ENCODE peak calls at places on chromosomes 7 and 10, in five cellular contexts. G is upper lobe of left lung, E is kidney, Q is right atrium auricular region, F is body of pancreas. V is an unnamed sample. For H3K4me1, the result is how much of the 10 kb centered on the place peaks cover.

GRCh38 chr7:105934577-105935185 is 28.4 kb upstream of the CDHR3 start:
- DNase-seq in G (peak), E (no peak), Q (no peak), F (peak), V (no peak)

GRCh38 chr7:69738396-69738889 is 140.2 kb downstream of the AUTS2 start:
- DNase-seq in G (no peak), E (no peak), Q (no peak), F (peak), V (no peak)

GRCh38 chr10:93746844-93747284 is 10.9 kb upstream of the LGI1 start:
- DNase-seq in G (no peak), E (no peak), Q (no peak), F (no peak), V (no peak)

GRCh38 chr7:100694196-100694745 is at the start of gene GIGYF1:
- DNase-seq in G (peak), E (peak), Q (no peak), F (peak), V (no peak)

GRCh38 chr7:77757589-77757988 is 40.6 kb downstream of the TMEM60 start:
- DNase-seq in G (no peak), E (no peak), Q (no peak), F (no peak), V (no peak)

GRCh38 chr10:84613336-84614021 is 285.1 kb downstream of the CCSER2 start:
- DNase-seq in G (peak), E (no peak), Q (no peak), F (peak), V (no peak)

GRCh38 chr7:131652934-131653333 is 96.5 kb upstream of the PODXL start:
- DNase-seq in G (no peak), E (no peak), Q (no peak), F (no peak), V (no peak)

GRCh38 chr10:14247650-14248258 is 83.0 kb downstream of the FRMD4A start:
- DNase-seq in G (no peak), E (no peak), Q (no peak), F (no peak), V (no peak)

GRCh38 chr10:115355162-115355760 is 262.1 kb downstream of the ATRNL1 start:
- DNase-seq in G (no peak), E (no peak), Q (no peak), F (peak), V (no peak)

GRCh38 chr10:46555713-46556514 is 544 bp downstream of the GPRIN2 start:
- DNase-seq in G (peak), E (peak), Q (no peak), F (peak), V (no peak)

GRCh38 chr10:122674781-122675180 is 24.9 kb downstream of the C10orf120 start:
- DNase-seq in G (no peak), E (no peak), Q (no peak), F (peak), V (no peak)

GRCh38 chr10:35194906-35195305 is 68.3 kb downstream of the CREM start:
- DNase-seq in G (no peak), E (no peak), Q (no peak), F (peak), V (no peak)

GRCh38 chr7:157896774-157897555 is 560.2 kb downstream of the DNAJB6 start:
- DNase-seq in G (no peak), E (peak), Q (no peak), F (no peak), V (no peak)

GRCh38 chr10:73873843-73874215 is 526 bp downstream of the CAMK2G start:
- DNase-seq in G (no peak), E (peak), Q (no peak), F (no peak), V (no peak)

GRCh38 chr10:73876566-73876965 is 2.2 kb upstream of the CAMK2G start:
- DNase-seq in G (peak), E (no peak), Q (no peak), F (no peak), V (no peak)

GRCh38 chr10:73874267-73875138 is at the start of gene CAMK2G:
- DNase-seq in G (peak), E (peak), Q (peak), F (peak), V (peak)

GRCh38 chr10:73876157-73876556 is 1.8 kb upstream of the CAMK2G start:
- DNase-seq in G (peak), E (no peak), Q (no peak), F (no peak), V (no peak)

GRCh38 chr10:73875139-73875475 is 752 bp upstream of the CAMK2G start:
- DNase-seq in G (no peak), E (no peak), Q (no peak), F (no peak), V (no peak)
- H3K4me1 ChIP-seq in G (under half), E (under half), Q (under half), F (under half), V (half or more)

DNA sequence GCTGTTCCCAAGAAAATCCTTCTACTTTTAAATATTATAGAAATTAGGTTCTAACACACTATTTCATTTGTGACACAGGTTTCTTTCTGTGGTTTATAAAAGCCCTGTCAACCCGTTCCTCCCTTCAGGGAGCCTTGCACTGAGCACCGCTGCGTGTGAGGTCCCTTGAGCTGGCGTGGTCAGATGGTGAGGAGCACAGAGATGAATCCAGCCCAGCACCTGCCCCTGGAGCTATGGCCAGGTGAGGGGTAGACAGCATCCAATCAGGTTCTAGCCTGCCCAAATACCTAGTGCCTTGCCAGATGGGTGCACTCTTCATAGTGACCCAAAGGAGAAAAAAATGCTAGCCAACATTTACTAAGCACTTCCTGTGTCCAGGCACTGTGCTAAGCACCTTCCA is 15.7 kb downstream of the ZCCHC24 start:
- DNase-seq in G (no peak), E (no peak), Q (no peak), F (no peak), V (no peak)
- H3K27ac ChIP-seq in G (no peak), E (no peak), Q (no peak), F (no peak), V (peak)

DNA sequence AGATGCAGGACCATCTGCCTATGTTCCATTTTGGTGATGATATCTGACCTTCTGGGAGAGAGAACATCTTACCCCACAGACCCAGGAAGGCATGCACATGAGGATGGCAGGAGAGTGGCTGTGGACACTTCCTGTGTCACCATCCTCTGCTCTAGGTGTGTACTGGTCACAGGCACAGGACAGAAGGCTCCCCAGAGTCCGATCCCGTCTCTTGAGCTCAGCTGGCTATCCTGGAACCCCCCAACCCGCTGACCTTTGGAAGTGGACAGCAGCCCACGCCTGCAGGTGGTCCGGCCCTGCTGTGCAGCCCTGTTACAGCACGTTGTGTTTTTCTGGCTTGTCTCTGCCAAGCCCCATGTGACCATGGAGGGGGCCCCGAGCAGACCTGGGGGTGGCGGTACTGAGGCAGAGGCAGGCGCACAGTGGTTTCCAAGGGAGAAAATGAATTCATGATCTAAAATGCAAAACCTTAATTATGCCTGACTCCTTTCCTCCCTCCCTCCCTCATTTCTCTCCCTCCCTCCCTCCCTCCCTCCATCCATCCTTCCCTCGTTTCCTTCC is 178.8 kb downstream of the CUX1 start:
- DNase-seq in G (no peak), E (peak), Q (no peak), F (no peak), V (no peak)
- H3K4me1 ChIP-seq in G (under half), E (under half), Q (under half), F (under half), V (under half)

GRCh38 chr10:77575271-77576006 is 62.2 kb downstream of the KCNMA1 start:
- DNase-seq in G (no peak), E (no peak), Q (no peak), F (peak), V (no peak)
- H3K27ac ChIP-seq in G (no peak), E (no peak), Q (no peak), F (no peak), V (peak)

DNA sequence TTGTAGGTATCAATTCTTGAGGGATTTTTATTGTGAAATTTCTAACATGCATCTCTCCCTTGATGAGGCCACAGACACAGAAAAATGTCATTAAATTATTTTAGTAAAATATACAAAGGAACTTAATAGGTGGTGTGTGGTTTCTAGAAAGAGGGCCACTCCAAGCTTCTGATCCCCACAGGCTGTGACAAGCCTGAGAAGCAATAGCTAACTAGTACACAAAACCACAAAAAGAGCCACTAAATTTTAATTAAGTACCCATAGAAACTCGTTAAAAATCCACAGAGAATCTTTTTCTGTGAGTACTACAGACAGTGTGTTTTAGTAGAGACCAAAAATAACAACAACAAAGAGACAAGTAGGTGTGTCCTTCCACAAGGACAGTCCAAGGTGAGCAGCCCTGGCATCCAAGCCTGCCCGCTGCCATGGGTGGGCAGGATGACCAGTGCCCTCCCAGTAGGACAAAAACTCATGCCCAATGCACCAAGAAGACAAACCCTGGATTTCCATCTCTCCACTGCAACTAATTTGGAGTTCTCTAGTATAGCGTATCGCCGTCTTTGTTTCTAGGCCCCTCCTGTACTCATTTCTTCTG is 81.0 kb downstream of the RNF216 start:
- DNase-seq in G (no peak), E (no peak), Q (no peak), F (no peak), V (no peak)
- H3K4me1 ChIP-seq in G (under half), E (under half), Q (half or more), F (half or more), V (half or more)

GRCh38 chr7:12431886-12432285 is 28.2 kb upstream of the VWDE start:
- DNase-seq in G (no peak), E (peak), Q (no peak), F (no peak), V (no peak)

GRCh38 chr7:12434012-12434642 is 30.5 kb upstream of the VWDE start:
- DNase-seq in G (no peak), E (no peak), Q (no peak), F (no peak), V (no peak)

GRCh38 chr7:12440229-12440628 is 36.6 kb upstream of the VWDE start:
- DNase-seq in G (no peak), E (no peak), Q (no peak), F (no peak), V (no peak)

GRCh38 chr7:12436896-12437535 is 33.4 kb upstream of the VWDE start:
- DNase-seq in G (no peak), E (no peak), Q (no peak), F (peak), V (no peak)

GRCh38 chr7:12436126-12436525 is 32.5 kb upstream of the VWDE start:
- DNase-seq in G (no peak), E (no peak), Q (no peak), F (no peak), V (no peak)
- H3K27ac ChIP-seq in G (no peak), E (no peak), Q (no peak), F (no peak), V (no peak)

GRCh38 chr7:102439963-102440795 is 6.8 kb downstream of the ORAI2 start:
- DNase-seq in G (peak), E (no peak), Q (peak), F (peak), V (no peak)
- H3K4me1 ChIP-seq in G (under half), E (under half), Q (under half), F (under half), V (under half)

GRCh38 chr10:124693396-124693795 is 50.8 kb downstream of the FAM53B start:
- DNase-seq in G (no peak), E (no peak), Q (no peak), F (no peak), V (no peak)
- H3K27ac ChIP-seq in G (no peak), E (peak), Q (peak), F (peak), V (no peak)

GRCh38 chr10:59563506-59563905 is 146.1 kb downstream of the SLC16A9 start:
- DNase-seq in G (no peak), E (no peak), Q (no peak), F (no peak), V (no peak)
- H3K4me1 ChIP-seq in G (under half), E (under half), Q (under half), F (under half), V (under half)

V was measured in esophagus squamous epithelium.